ENCODE peak calls at places on chromosomes 12 and 14, in nine cellular contexts. N is fibroblast of pulmonary artery; M is CD8-positive, alpha-beta T cell; X is astrocyte of the spinal cord; T is suprapubic skin; W is heart left ventricle; J is heart right ventricle; K is endothelial cell of umbilical vein; Q is neural progenitor cell. E is an unnamed sample.

GRCh38 chr14:97713023-97713422 is 915.8 kb downstream of the VRK1 start:
- DNase-seq in M (no peak), J (no peak), K (no peak), Q (no peak), N (peak), X (peak), W (no peak), T (no peak), E (no peak)

GRCh38 chr14:76050797-76051392 is 65.3 kb downstream of the IFT43 start:
- DNase-seq in J (peak), W (peak), M (peak), N (peak), Q (peak), T (no peak), K (peak), X (peak), E (peak)

GRCh38 chr12:132014092-132014914 is 64.6 kb downstream of the EP400 start:
- DNase-seq in W (no peak), X (peak), K (no peak), N (no peak), Q (no peak), J (no peak), M (no peak), T (no peak), E (no peak)

GRCh38 chr14:103522649-103523582 is at the start of gene CKB:
- DNase-seq in K (no peak), Q (peak), T (peak), J (peak), X (no peak), M (no peak), W (peak), N (peak), E (no peak)

GRCh38 chr12:43776498-43776897 is 17.7 kb downstream of the IRAK4 start:
- DNase-seq in M (no peak), T (no peak), N (peak), Q (peak), J (no peak), W (no peak), X (peak), K (peak), E (no peak)

GRCh38 chr14:104998801-104999200 is 13.2 kb downstream of the CLBA1 start:
- DNase-seq in J (no peak), W (no peak), K (no peak), N (no peak), Q (no peak), T (no peak), X (no peak), M (no peak), E (no peak)

GRCh38 chr14:103854017-103854808 is 6.8 kb upstream of the PPP1R13B start:
- DNase-seq in W (no peak), Q (no peak), X (no peak), T (no peak), K (no peak), N (no peak), M (no peak), J (no peak), E (no peak)

GRCh38 chr12:121223283-121223946 is 13.5 kb downstream of the P2RX4 start:
- DNase-seq in J (no peak), Q (no peak), W (no peak), M (peak), X (no peak), N (no peak), K (no peak), T (no peak), E (no peak)

GRCh38 chr14:81298122-81298521 is 77.4 kb upstream of the GTF2A1 start:
- DNase-seq in T (no peak), M (no peak), Q (no peak), N (no peak), K (no peak), X (no peak), W (no peak), J (no peak), E (no peak)

GRCh38 chr12:74602881-74603523 is 65.4 kb downstream of the ATXN7L3B start:
- DNase-seq in W (no peak), J (no peak), Q (no peak), N (no peak), X (no peak), T (no peak), M (no peak), K (no peak), E (no peak)

GRCh38 chr12:2934371-2934770 is 24.8 kb upstream of the TEAD4 start:
- DNase-seq in W (no peak), J (no peak), X (no peak), K (no peak), T (no peak), N (no peak), Q (no peak), M (no peak), E (no peak)

GRCh38 chr12:104303538-104304151 is at the start of gene EID3:
- DNase-seq in M (peak), T (peak), Q (peak), J (peak), K (peak), W (peak), X (peak), N (peak), E (no peak)

GRCh38 chr14:91415794-91416743 is 1.6 kb downstream of the CCDC88C start:
- DNase-seq in T (no peak), W (no peak), X (no peak), K (peak), Q (no peak), N (no peak), J (no peak), M (peak), E (no peak)

GRCh38 chr14:52111583-52111982 is 42.7 kb upstream of the NID2 start:
- DNase-seq in W (no peak), K (no peak), X (peak), J (no peak), Q (no peak), T (no peak), N (peak), M (no peak), E (no peak)

GRCh38 chr14:61320806-61321384 is 484 bp upstream of the PRKCH start:
- DNase-seq in K (peak), Q (no peak), M (no peak), J (peak), N (no peak), T (no peak), X (no peak), W (peak), E (no peak)

GRCh38 chr14:92217956-92218355 is 96.2 kb downstream of the CPSF2 start:
- DNase-seq in T (no peak), M (no peak), N (no peak), Q (no peak), J (no peak), K (no peak), X (no peak), W (no peak), E (no peak)

GRCh38 chr14:64605926-64606685 is 56.3 kb downstream of the PPP1R36 start:
- DNase-seq in N (peak), X (no peak), J (no peak), K (no peak), M (no peak), W (no peak), T (no peak), Q (no peak), E (no peak)

GRCh38 chr14:36579573-36580140 is 2.8 kb downstream of the NKX2-8 start:
- DNase-seq in X (no peak), W (no peak), N (no peak), M (no peak), J (no peak), T (no peak), K (no peak), Q (peak), E (no peak)

GRCh38 chr14:35114036-35114435 is 7.8 kb downstream of the PPP2R3C start:
- DNase-seq in Q (no peak), K (no peak), X (peak), J (no peak), N (peak), T (no peak), W (no peak), M (no peak), E (peak)

GRCh38 chr14:97213720-97214119 is 416.5 kb downstream of the VRK1 start:
- DNase-seq in T (no peak), K (no peak), J (no peak), Q (no peak), W (no peak), N (no peak), M (no peak), X (no peak), E (no peak)

GRCh38 chr12:1594045-1594294 is 411 bp downstream of the FBXL14 start:
- DNase-seq in N (no peak), Q (peak), J (peak), X (peak), M (no peak), T (no peak), K (no peak), W (peak), E (no peak)

GRCh38 chr12:96034631-96035282 is 630 bp downstream of the LTA4H start:
- DNase-seq in N (peak), Q (peak), M (no peak), T (no peak), X (peak), W (no peak), K (peak), J (no peak), E (no peak)

GRCh38 chr12:24396266-24396665 is 446.8 kb upstream of the SOX5 start:
- DNase-seq in K (no peak), T (no peak), J (no peak), N (no peak), X (no peak), M (no peak), Q (peak), W (no peak), E (no peak)

GRCh38 chr12:59425798-59426197 is 170.0 kb upstream of the SLC16A7 start:
- DNase-seq in M (no peak), X (no peak), W (no peak), J (no peak), N (no peak), K (no peak), T (no peak), Q (no peak), E (no peak)

GRCh38 chr12:43789941-43790340 is 16.2 kb downstream of the TWF1 start:
- DNase-seq in Q (no peak), T (no peak), K (peak), M (no peak), W (no peak), J (peak), X (peak), N (peak), E (no peak)

GRCh38 chr14:26719514-26719913 is 121.7 kb upstream of the NOVA1 start:
- DNase-seq in K (no peak), Q (no peak), X (peak), W (no peak), N (peak), M (no peak), J (no peak), T (no peak), E (no peak)

GRCh38 chr14:91261115-91261514 is 16.6 kb upstream of the GPR68 start:
- DNase-seq in K (no peak), T (no peak), N (no peak), W (no peak), X (no peak), M (peak), Q (no peak), J (no peak), E (no peak)

GRCh38 chr14:85501751-85502150 is 28.2 kb upstream of the FLRT2 start:
- DNase-seq in X (no peak), W (no peak), J (no peak), Q (no peak), K (no peak), N (no peak), T (no peak), M (no peak), E (no peak)

GRCh38 chr14:55440385-55440784 is at the start of gene TBPL2:
- DNase-seq in K (no peak), Q (peak), M (no peak), W (no peak), N (no peak), T (no peak), X (no peak), J (no peak), E (no peak)
- TF ChIP-seq CTCF in K (peak), Q (peak), M (no peak), W (peak), N (peak), T (no peak), X (peak), J (peak), E (peak)

GRCh38 chr12:76028649-76029277 is 2.8 kb downstream of the PHLDA1 start:
- DNase-seq in J (no peak), M (no peak), Q (no peak), W (no peak), N (peak), K (peak), T (no peak), X (peak), E (no peak)
- H3K4me3 ChIP-seq in J (no peak), M (no peak), Q (no peak), W (peak), N (peak), K (peak), T (peak), X (peak), E (peak)

DNA sequence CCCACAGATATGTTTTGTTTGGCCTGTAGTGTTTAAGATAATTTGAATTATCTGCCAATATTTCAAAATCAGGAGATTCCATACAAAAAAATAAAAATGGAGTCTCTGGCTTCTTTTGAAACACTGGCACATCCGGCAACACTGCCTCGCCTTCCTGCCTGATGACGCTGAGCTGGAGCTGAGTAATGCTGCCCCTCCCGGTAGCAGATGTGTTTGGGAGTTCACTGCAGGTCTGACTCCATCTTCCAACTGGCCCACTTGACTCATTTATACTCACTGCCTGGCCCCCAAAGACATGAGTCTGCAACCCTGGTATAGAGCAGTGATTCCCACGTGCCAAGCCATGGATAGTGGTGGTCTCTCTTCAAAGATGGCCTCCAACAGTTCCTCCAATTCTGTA is 7.4 kb downstream of the CIT start:
- DNase-seq in M (no peak), T (peak), K (peak), X (peak), N (peak), W (no peak), J (no peak), Q (no peak), E (peak)
- TF ChIP-seq CTCF in M (no peak), T (no peak), K (no peak), X (peak), N (peak), W (no peak), J (no peak), Q (no peak), E (peak)

DNA sequence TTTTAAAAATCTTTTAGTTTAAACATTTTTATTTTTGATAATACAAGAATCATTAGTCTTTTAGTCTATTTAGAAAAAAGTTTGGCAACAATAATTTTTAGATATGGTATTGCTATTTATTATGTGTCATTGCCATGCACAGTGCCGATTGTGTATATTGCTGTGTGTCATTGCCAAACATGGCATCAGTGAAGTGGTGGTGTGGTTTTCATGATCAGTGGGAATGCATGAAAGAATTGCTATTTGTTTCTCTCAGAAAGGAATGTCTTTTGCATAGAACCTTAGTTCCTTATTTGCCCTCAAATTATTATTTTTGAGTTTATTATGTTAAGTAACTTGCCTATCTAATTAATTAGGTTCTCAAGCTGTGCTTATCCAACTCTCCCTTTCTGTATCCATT is 397.5 kb upstream of the PDE3A start:
- DNase-seq in M (no peak), N (no peak), T (no peak), Q (no peak), X (no peak), J (no peak), K (no peak), W (no peak), E (no peak)
- H3K4me3 ChIP-seq in M (no peak), N (no peak), T (no peak), Q (no peak), X (no peak), J (no peak), K (no peak), W (no peak), E (no peak)